ENCODE peak calls at places on chromosomes 12 and 14, in eight cellular contexts. One of them, this sample, is unnamed. For H3K4me1, the result is how much of the 10 kb centered on the place peaks cover.

GRCh38 chr14:95891742-95892141 is 15.1 kb downstream of the TUNAR start:
- DNase-seq in HCT116: peak
- DNase-seq in GM12878: no peak
- DNase-seq in endothelial cell of umbilical vein: no peak
- DNase-seq in H1: no peak
- DNase-seq in K562: no peak
- DNase-seq in SK-N-SH: no peak
- DNase-seq in HepG2: no peak
- DNase-seq in this sample: peak

GRCh38 chr12:121295746-121296617 is 527 bp downstream of the CAMKK2 start:
- DNase-seq in HCT116: no peak
- DNase-seq in GM12878: no peak
- DNase-seq in endothelial cell of umbilical vein: peak
- DNase-seq in H1: peak
- DNase-seq in K562: peak
- DNase-seq in SK-N-SH: peak
- DNase-seq in HepG2: peak
- DNase-seq in this sample: peak

GRCh38 chr12:188910-189621 is 24.9 kb downstream of the SLC6A12 start:
- DNase-seq in HCT116: no peak
- DNase-seq in GM12878: no peak
- DNase-seq in endothelial cell of umbilical vein: peak
- DNase-seq in H1: peak
- DNase-seq in K562: peak
- DNase-seq in SK-N-SH: peak
- DNase-seq in HepG2: no peak
- DNase-seq in this sample: peak

GRCh38 chr14:75069811-75070145 is 337 bp downstream of the ZC2HC1C start:
- DNase-seq in HCT116: no peak
- DNase-seq in GM12878: no peak
- DNase-seq in endothelial cell of umbilical vein: no peak
- DNase-seq in H1: no peak
- DNase-seq in K562: no peak
- DNase-seq in SK-N-SH: no peak
- DNase-seq in HepG2: peak
- DNase-seq in this sample: no peak

GRCh38 chr14:60051690-60052324 is 39.9 kb upstream of the PCNX4 start:
- DNase-seq in HCT116: no peak
- DNase-seq in GM12878: no peak
- DNase-seq in endothelial cell of umbilical vein: no peak
- DNase-seq in H1: no peak
- DNase-seq in K562: no peak
- DNase-seq in SK-N-SH: no peak
- DNase-seq in HepG2: no peak
- DNase-seq in this sample: no peak

GRCh38 chr12:67455236-67455635 is 186.1 kb downstream of the CAND1 start:
- DNase-seq in HCT116: no peak
- DNase-seq in GM12878: no peak
- DNase-seq in endothelial cell of umbilical vein: no peak
- DNase-seq in H1: no peak
- DNase-seq in K562: no peak
- DNase-seq in SK-N-SH: no peak
- DNase-seq in HepG2: no peak
- DNase-seq in this sample: no peak

GRCh38 chr14:103522649-103523582 is at the start of gene CKB:
- DNase-seq in HCT116: no peak
- DNase-seq in GM12878: no peak
- DNase-seq in endothelial cell of umbilical vein: no peak
- DNase-seq in H1: peak
- DNase-seq in K562: peak
- DNase-seq in SK-N-SH: peak
- DNase-seq in HepG2: no peak
- DNase-seq in this sample: peak

GRCh38 chr12:98955284-98955683 is 310.2 kb downstream of the APAF1 start:
- DNase-seq in HCT116: peak
- DNase-seq in GM12878: no peak
- DNase-seq in endothelial cell of umbilical vein: peak
- DNase-seq in H1: peak
- DNase-seq in K562: peak
- DNase-seq in SK-N-SH: peak
- DNase-seq in HepG2: peak
- DNase-seq in this sample: peak

GRCh38 chr14:60183724-60184596 is 18.8 kb upstream of the DHRS7 start:
- DNase-seq in HCT116: peak
- DNase-seq in GM12878: no peak
- DNase-seq in endothelial cell of umbilical vein: peak
- DNase-seq in H1: no peak
- DNase-seq in K562: no peak
- DNase-seq in SK-N-SH: no peak
- DNase-seq in HepG2: peak
- DNase-seq in this sample: peak

GRCh38 chr14:103733651-103734050 is 18.0 kb downstream of the ZFYVE21 start:
- DNase-seq in HCT116: no peak
- DNase-seq in GM12878: no peak
- DNase-seq in endothelial cell of umbilical vein: no peak
- DNase-seq in H1: no peak
- DNase-seq in K562: no peak
- DNase-seq in SK-N-SH: no peak
- DNase-seq in HepG2: no peak
- DNase-seq in this sample: no peak

GRCh38 chr12:25986169-25986568 is 27.7 kb downstream of the RASSF8 start:
- DNase-seq in HCT116: no peak
- DNase-seq in GM12878: no peak
- DNase-seq in endothelial cell of umbilical vein: no peak
- DNase-seq in H1: no peak
- DNase-seq in K562: no peak
- DNase-seq in SK-N-SH: no peak
- DNase-seq in HepG2: no peak
- DNase-seq in this sample: no peak

GRCh38 chr14:68476212-68476964 is 316.5 kb downstream of the ZFP36L1 start:
- DNase-seq in HCT116: no peak
- DNase-seq in GM12878: peak
- DNase-seq in endothelial cell of umbilical vein: peak
- DNase-seq in H1: peak
- DNase-seq in K562: no peak
- DNase-seq in SK-N-SH: no peak
- DNase-seq in HepG2: peak
- DNase-seq in this sample: no peak

GRCh38 chr12:96249196-96250118 is 55.3 kb downstream of the ELK3 start:
- DNase-seq in HCT116: no peak
- DNase-seq in GM12878: no peak
- DNase-seq in endothelial cell of umbilical vein: no peak
- DNase-seq in H1: no peak
- DNase-seq in K562: no peak
- DNase-seq in SK-N-SH: peak
- DNase-seq in HepG2: no peak
- DNase-seq in this sample: no peak

GRCh38 chr12:45212064-45212463 is 3.8 kb upstream of the ANO6 start:
- DNase-seq in HCT116: no peak
- DNase-seq in GM12878: no peak
- DNase-seq in endothelial cell of umbilical vein: no peak
- DNase-seq in H1: no peak
- DNase-seq in K562: no peak
- DNase-seq in SK-N-SH: no peak
- DNase-seq in HepG2: no peak
- DNase-seq in this sample: no peak

DNA sequence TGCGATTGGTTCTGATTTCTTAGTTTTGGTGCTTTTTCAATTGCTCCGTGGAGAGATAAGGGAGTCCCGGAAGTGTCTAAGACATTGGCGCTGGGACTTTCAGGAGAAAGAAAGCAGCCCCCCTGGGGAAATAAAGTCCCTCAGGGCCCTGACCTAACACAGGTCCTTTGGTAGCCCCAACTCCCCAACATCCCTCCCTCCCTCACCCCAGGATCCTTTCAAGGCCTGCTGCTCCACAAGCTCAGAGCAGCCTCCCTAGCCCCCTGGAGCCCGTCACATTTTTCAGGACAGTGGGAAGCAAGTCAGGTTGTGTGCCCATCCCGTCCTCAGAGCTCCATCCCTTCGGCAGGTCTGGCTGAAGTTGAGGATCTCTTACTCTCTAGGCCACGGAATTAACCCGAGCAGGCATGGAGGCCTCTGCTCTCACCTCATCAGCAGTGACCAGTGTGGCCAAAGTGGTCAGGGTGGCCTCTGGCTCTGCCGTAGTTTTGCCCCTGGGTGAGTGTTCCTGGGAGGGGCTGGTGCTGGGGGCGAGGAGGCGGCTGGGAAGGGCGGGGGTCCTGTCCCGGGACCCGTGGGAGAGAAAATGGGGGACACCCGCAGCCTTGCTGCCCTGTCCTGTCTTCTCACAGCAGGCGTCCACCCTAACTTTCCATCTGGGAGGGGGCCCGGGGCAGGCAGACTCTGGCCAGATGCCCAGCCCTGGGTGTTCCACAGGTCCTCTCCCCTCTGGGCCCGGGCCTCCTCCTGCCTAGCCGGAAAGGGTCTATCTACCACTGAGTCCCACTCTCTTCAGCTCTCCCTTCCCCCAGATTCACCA is 950 bp downstream of the IFI27 start:
- DNase-seq in HCT116: no peak
- DNase-seq in GM12878: no peak
- DNase-seq in endothelial cell of umbilical vein: no peak
- DNase-seq in H1: no peak
- DNase-seq in K562: no peak
- DNase-seq in SK-N-SH: no peak
- DNase-seq in HepG2: no peak
- DNase-seq in this sample: no peak
- H3K4me1 ChIP-seq in HCT116: under half
- H3K4me1 ChIP-seq in GM12878: under half
- H3K4me1 ChIP-seq in endothelial cell of umbilical vein: under half
- H3K4me1 ChIP-seq in H1: under half
- H3K4me1 ChIP-seq in K562: under half
- H3K4me1 ChIP-seq in SK-N-SH: under half
- H3K4me1 ChIP-seq in HepG2: half or more
- H3K4me1 ChIP-seq in this sample: under half

GRCh38 chr12:49000346-49000745 is 1.2 kb upstream of the DDN start:
- DNase-seq in HCT116: no peak
- DNase-seq in GM12878: no peak
- DNase-seq in endothelial cell of umbilical vein: no peak
- DNase-seq in H1: no peak
- DNase-seq in K562: no peak
- DNase-seq in SK-N-SH: no peak
- DNase-seq in HepG2: no peak
- DNase-seq in this sample: no peak
- H3K27ac ChIP-seq in HCT116: peak
- H3K27ac ChIP-seq in GM12878: no peak
- H3K27ac ChIP-seq in endothelial cell of umbilical vein: no peak
- H3K27ac ChIP-seq in H1: no peak
- H3K27ac ChIP-seq in K562: no peak
- H3K27ac ChIP-seq in SK-N-SH: no peak
- H3K27ac ChIP-seq in HepG2: no peak
- H3K27ac ChIP-seq in this sample: no peak

DNA sequence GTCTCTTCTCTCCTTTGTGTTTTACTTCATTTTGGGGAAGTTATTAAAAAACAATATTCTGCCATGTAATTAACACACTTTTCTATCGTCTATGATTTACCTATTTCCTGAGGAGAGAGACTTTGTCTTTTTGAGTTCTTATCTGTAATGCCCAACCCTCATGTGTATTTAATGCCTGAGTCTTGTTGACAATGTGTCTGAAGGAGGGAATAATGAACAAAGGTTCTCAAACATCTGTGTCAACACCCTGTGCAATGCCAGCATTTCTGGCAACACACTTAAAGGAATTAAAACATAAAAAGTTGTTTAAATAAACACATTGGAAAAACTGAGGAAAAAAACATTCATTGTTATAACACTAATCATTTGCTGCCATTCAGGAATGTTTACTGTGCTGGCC is 147.1 kb downstream of the SLC15A5 start:
- DNase-seq in HCT116: no peak
- DNase-seq in GM12878: no peak
- DNase-seq in endothelial cell of umbilical vein: no peak
- DNase-seq in H1: no peak
- DNase-seq in K562: no peak
- DNase-seq in SK-N-SH: no peak
- DNase-seq in HepG2: no peak
- DNase-seq in this sample: no peak
- TF ChIP-seq MAX in HCT116: no peak
- TF ChIP-seq MAX in GM12878: no peak
- TF ChIP-seq MAX in endothelial cell of umbilical vein: no peak
- TF ChIP-seq MAX in H1: no peak
- TF ChIP-seq MAX in K562: no peak
- TF ChIP-seq MAX in SK-N-SH: no peak
- TF ChIP-seq MAX in HepG2: no peak
- TF ChIP-seq MAX in this sample: no peak

GRCh38 chr14:93971635-93972027 is 4.7 kb downstream of the ASB2 start:
- DNase-seq in HCT116: no peak
- DNase-seq in GM12878: no peak
- DNase-seq in endothelial cell of umbilical vein: no peak
- DNase-seq in H1: no peak
- DNase-seq in K562: no peak
- DNase-seq in SK-N-SH: no peak
- DNase-seq in HepG2: no peak
- DNase-seq in this sample: no peak

GRCh38 chr14:93970589-93970966 is 5.8 kb downstream of the ASB2 start:
- DNase-seq in HCT116: peak
- DNase-seq in GM12878: no peak
- DNase-seq in endothelial cell of umbilical vein: no peak
- DNase-seq in H1: no peak
- DNase-seq in K562: no peak
- DNase-seq in SK-N-SH: peak
- DNase-seq in HepG2: peak
- DNase-seq in this sample: peak

GRCh38 chr14:93970967-93971634 is 5.3 kb downstream of the ASB2 start:
- DNase-seq in HCT116: no peak
- DNase-seq in GM12878: no peak
- DNase-seq in endothelial cell of umbilical vein: no peak
- DNase-seq in H1: no peak
- DNase-seq in K562: no peak
- DNase-seq in SK-N-SH: no peak
- DNase-seq in HepG2: no peak
- DNase-seq in this sample: no peak

GRCh38 chr14:93967637-93968250 is 8.6 kb downstream of the ASB2 start:
- DNase-seq in HCT116: no peak
- DNase-seq in GM12878: peak
- DNase-seq in endothelial cell of umbilical vein: no peak
- DNase-seq in H1: no peak
- DNase-seq in K562: no peak
- DNase-seq in SK-N-SH: no peak
- DNase-seq in HepG2: no peak
- DNase-seq in this sample: no peak

DNA sequence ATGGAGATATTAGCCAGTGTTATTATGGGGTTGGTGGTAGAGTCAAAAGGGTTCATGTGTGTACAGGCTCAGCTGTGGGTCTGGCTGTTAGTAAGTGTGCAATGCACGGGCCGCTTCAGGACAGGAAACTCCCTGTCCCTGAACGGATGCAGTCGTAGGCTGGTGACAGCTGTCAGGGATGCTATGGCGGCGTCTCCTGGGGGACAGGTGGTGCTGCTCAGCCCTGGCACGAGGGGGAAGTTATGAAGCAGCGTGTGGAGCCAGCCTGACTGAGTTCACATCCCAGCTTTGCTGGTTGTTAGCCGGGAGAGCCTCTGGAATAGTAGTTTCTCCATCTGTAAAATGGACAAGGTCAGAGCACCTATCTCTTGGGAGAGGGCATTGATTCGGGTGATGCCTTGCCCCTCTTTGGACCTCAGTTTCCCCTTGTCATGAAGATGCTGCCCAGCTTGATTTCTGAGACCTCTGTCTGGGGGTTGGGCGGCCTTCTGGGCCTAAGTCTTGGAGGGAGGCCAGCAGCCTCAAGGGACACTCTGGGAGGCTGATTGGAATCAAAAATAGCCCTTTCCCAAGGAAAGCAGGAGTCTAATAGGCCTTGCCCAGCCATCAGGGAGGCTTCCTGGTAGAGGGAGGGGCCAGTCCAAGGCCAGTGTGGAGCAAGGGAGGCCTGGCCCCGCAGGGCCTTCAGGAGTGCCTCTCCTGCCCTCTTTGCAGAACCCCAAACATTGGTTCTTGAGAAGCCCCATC is 7.1 kb downstream of the ASB2 start:
- DNase-seq in HCT116: no peak
- DNase-seq in GM12878: no peak
- DNase-seq in endothelial cell of umbilical vein: no peak
- DNase-seq in H1: no peak
- DNase-seq in K562: no peak
- DNase-seq in SK-N-SH: no peak
- DNase-seq in HepG2: no peak
- DNase-seq in this sample: no peak
- H3K4me1 ChIP-seq in HCT116: under half
- H3K4me1 ChIP-seq in GM12878: half or more
- H3K4me1 ChIP-seq in endothelial cell of umbilical vein: under half
- H3K4me1 ChIP-seq in H1: under half
- H3K4me1 ChIP-seq in K562: under half
- H3K4me1 ChIP-seq in SK-N-SH: under half
- H3K4me1 ChIP-seq in HepG2: under half
- H3K4me1 ChIP-seq in this sample: under half

This sample was measured in A549.